ENCODE peak calls at places on chromosomes 1 and 21, in ten cellular contexts. One of them, this sample, is unnamed.

GRCh38 chr1:64743954-64744491 is 852 bp upstream of the RAVER2 start:
- DNase-seq in neuronal stem cell: no peak
- DNase-seq in sigmoid colon: no peak
- DNase-seq in AG08396: no peak
- DNase-seq in lower lobe of right lung: no peak
- DNase-seq in B cell: no peak
- DNase-seq in T-helper 9 cell: no peak
- DNase-seq in midbrain: no peak
- DNase-seq in cardiac muscle cell: no peak
- DNase-seq in head of caudate nucleus: no peak
- DNase-seq in this sample: no peak

GRCh38 chr1:15249032-15249601 is 2.1 kb downstream of the FHAD1 start:
- DNase-seq in neuronal stem cell: no peak
- DNase-seq in sigmoid colon: no peak
- DNase-seq in AG08396: no peak
- DNase-seq in lower lobe of right lung: no peak
- DNase-seq in B cell: no peak
- DNase-seq in T-helper 9 cell: peak
- DNase-seq in midbrain: no peak
- DNase-seq in cardiac muscle cell: no peak
- DNase-seq in head of caudate nucleus: no peak
- DNase-seq in this sample: no peak

GRCh38 chr1:198265073-198265661 is 108.4 kb downstream of the NEK7 start:
- DNase-seq in neuronal stem cell: no peak
- DNase-seq in sigmoid colon: no peak
- DNase-seq in AG08396: no peak
- DNase-seq in lower lobe of right lung: no peak
- DNase-seq in B cell: no peak
- DNase-seq in T-helper 9 cell: no peak
- DNase-seq in midbrain: no peak
- DNase-seq in cardiac muscle cell: peak
- DNase-seq in head of caudate nucleus: no peak
- DNase-seq in this sample: no peak

GRCh38 chr1:216531308-216532239 is 108.3 kb upstream of the USH2A start:
- DNase-seq in neuronal stem cell: no peak
- DNase-seq in sigmoid colon: no peak
- DNase-seq in AG08396: peak
- DNase-seq in lower lobe of right lung: no peak
- DNase-seq in B cell: no peak
- DNase-seq in T-helper 9 cell: no peak
- DNase-seq in midbrain: no peak
- DNase-seq in cardiac muscle cell: no peak
- DNase-seq in head of caudate nucleus: no peak
- DNase-seq in this sample: no peak

GRCh38 chr1:19668893-19669292 is 4.2 kb downstream of the HTR6 start:
- DNase-seq in neuronal stem cell: no peak
- DNase-seq in sigmoid colon: no peak
- DNase-seq in AG08396: no peak
- DNase-seq in lower lobe of right lung: no peak
- DNase-seq in B cell: no peak
- DNase-seq in T-helper 9 cell: no peak
- DNase-seq in midbrain: no peak
- DNase-seq in cardiac muscle cell: no peak
- DNase-seq in head of caudate nucleus: no peak
- DNase-seq in this sample: no peak

GRCh38 chr1:14181191-14181793 is 417.2 kb upstream of the KAZN start:
- DNase-seq in neuronal stem cell: peak
- DNase-seq in sigmoid colon: no peak
- DNase-seq in AG08396: no peak
- DNase-seq in lower lobe of right lung: no peak
- DNase-seq in B cell: no peak
- DNase-seq in T-helper 9 cell: no peak
- DNase-seq in midbrain: peak
- DNase-seq in cardiac muscle cell: no peak
- DNase-seq in head of caudate nucleus: no peak
- DNase-seq in this sample: no peak

GRCh38 chr1:115658646-115659045 is 16.9 kb downstream of the VANGL1 start:
- DNase-seq in neuronal stem cell: no peak
- DNase-seq in sigmoid colon: no peak
- DNase-seq in AG08396: no peak
- DNase-seq in lower lobe of right lung: no peak
- DNase-seq in B cell: no peak
- DNase-seq in T-helper 9 cell: no peak
- DNase-seq in midbrain: no peak
- DNase-seq in cardiac muscle cell: no peak
- DNase-seq in head of caudate nucleus: no peak
- DNase-seq in this sample: no peak

GRCh38 chr1:238088891-238089290 is 198.2 kb upstream of the ZP4 start:
- DNase-seq in neuronal stem cell: no peak
- DNase-seq in sigmoid colon: no peak
- DNase-seq in AG08396: no peak
- DNase-seq in lower lobe of right lung: no peak
- DNase-seq in B cell: no peak
- DNase-seq in T-helper 9 cell: no peak
- DNase-seq in midbrain: no peak
- DNase-seq in cardiac muscle cell: no peak
- DNase-seq in head of caudate nucleus: no peak
- DNase-seq in this sample: no peak

GRCh38 chr1:209051598-209051997 is 531.9 kb upstream of the CAMK1G start:
- DNase-seq in neuronal stem cell: no peak
- DNase-seq in sigmoid colon: no peak
- DNase-seq in AG08396: no peak
- DNase-seq in lower lobe of right lung: no peak
- DNase-seq in B cell: no peak
- DNase-seq in T-helper 9 cell: no peak
- DNase-seq in midbrain: no peak
- DNase-seq in cardiac muscle cell: no peak
- DNase-seq in head of caudate nucleus: no peak
- DNase-seq in this sample: no peak

GRCh38 chr21:34073749-34074282 is 438 bp downstream of the MRPS6 start:
- DNase-seq in neuronal stem cell: no peak
- DNase-seq in sigmoid colon: peak
- DNase-seq in AG08396: peak
- DNase-seq in lower lobe of right lung: peak
- DNase-seq in B cell: peak
- DNase-seq in T-helper 9 cell: peak
- DNase-seq in midbrain: peak
- DNase-seq in cardiac muscle cell: peak
- DNase-seq in head of caudate nucleus: peak
- DNase-seq in this sample: peak

GRCh38 chr1:19804786-19805390 is 5.2 kb upstream of the TMCO4 start:
- DNase-seq in neuronal stem cell: no peak
- DNase-seq in sigmoid colon: no peak
- DNase-seq in AG08396: no peak
- DNase-seq in lower lobe of right lung: no peak
- DNase-seq in B cell: no peak
- DNase-seq in T-helper 9 cell: no peak
- DNase-seq in midbrain: no peak
- DNase-seq in cardiac muscle cell: no peak
- DNase-seq in head of caudate nucleus: no peak
- DNase-seq in this sample: no peak

GRCh38 chr1:241717975-241718374 is 65.9 kb downstream of the WDR64 start:
- DNase-seq in neuronal stem cell: no peak
- DNase-seq in sigmoid colon: no peak
- DNase-seq in AG08396: no peak
- DNase-seq in lower lobe of right lung: no peak
- DNase-seq in B cell: no peak
- DNase-seq in T-helper 9 cell: no peak
- DNase-seq in midbrain: no peak
- DNase-seq in cardiac muscle cell: no peak
- DNase-seq in head of caudate nucleus: no peak
- DNase-seq in this sample: no peak

GRCh38 chr1:112298558-112298957 is 97.5 kb upstream of the CTTNBP2NL start:
- DNase-seq in neuronal stem cell: peak
- DNase-seq in sigmoid colon: no peak
- DNase-seq in AG08396: peak
- DNase-seq in lower lobe of right lung: peak
- DNase-seq in B cell: no peak
- DNase-seq in T-helper 9 cell: no peak
- DNase-seq in midbrain: peak
- DNase-seq in cardiac muscle cell: peak
- DNase-seq in head of caudate nucleus: peak
- DNase-seq in this sample: peak

GRCh38 chr1:97608272-97608671 is 312.6 kb downstream of the DPYD start:
- DNase-seq in neuronal stem cell: no peak
- DNase-seq in sigmoid colon: no peak
- DNase-seq in AG08396: no peak
- DNase-seq in lower lobe of right lung: no peak
- DNase-seq in B cell: no peak
- DNase-seq in T-helper 9 cell: no peak
- DNase-seq in midbrain: no peak
- DNase-seq in cardiac muscle cell: no peak
- DNase-seq in head of caudate nucleus: no peak
- DNase-seq in this sample: no peak

GRCh38 chr1:41482906-41483895 is 1.3 kb downstream of the EDN2 start:
- DNase-seq in neuronal stem cell: no peak
- DNase-seq in sigmoid colon: no peak
- DNase-seq in AG08396: no peak
- DNase-seq in lower lobe of right lung: peak
- DNase-seq in B cell: no peak
- DNase-seq in T-helper 9 cell: no peak
- DNase-seq in midbrain: no peak
- DNase-seq in cardiac muscle cell: peak
- DNase-seq in head of caudate nucleus: no peak
- DNase-seq in this sample: no peak

GRCh38 chr1:172906778-172907592 is 143.8 kb downstream of the TNFSF18 start:
- DNase-seq in neuronal stem cell: no peak
- DNase-seq in sigmoid colon: no peak
- DNase-seq in AG08396: no peak
- DNase-seq in lower lobe of right lung: no peak
- DNase-seq in B cell: no peak
- DNase-seq in T-helper 9 cell: no peak
- DNase-seq in midbrain: no peak
- DNase-seq in cardiac muscle cell: no peak
- DNase-seq in head of caudate nucleus: no peak
- DNase-seq in this sample: no peak

GRCh38 chr1:197126698-197127097 is 19.8 kb downstream of the ASPM start:
- DNase-seq in neuronal stem cell: no peak
- DNase-seq in sigmoid colon: no peak
- DNase-seq in AG08396: no peak
- DNase-seq in lower lobe of right lung: no peak
- DNase-seq in B cell: no peak
- DNase-seq in T-helper 9 cell: no peak
- DNase-seq in midbrain: no peak
- DNase-seq in cardiac muscle cell: no peak
- DNase-seq in head of caudate nucleus: no peak
- DNase-seq in this sample: no peak

GRCh38 chr21:36104306-36105300 is 30.3 kb upstream of the CBR3 start:
- DNase-seq in neuronal stem cell: peak
- DNase-seq in sigmoid colon: no peak
- DNase-seq in AG08396: no peak
- DNase-seq in lower lobe of right lung: peak
- DNase-seq in B cell: peak
- DNase-seq in T-helper 9 cell: peak
- DNase-seq in midbrain: peak
- DNase-seq in cardiac muscle cell: peak
- DNase-seq in head of caudate nucleus: peak
- DNase-seq in this sample: peak

GRCh38 chr1:209601809-209602657 is 18.5 kb downstream of the CAMK1G start:
- DNase-seq in neuronal stem cell: no peak
- DNase-seq in sigmoid colon: no peak
- DNase-seq in AG08396: peak
- DNase-seq in lower lobe of right lung: no peak
- DNase-seq in B cell: no peak
- DNase-seq in T-helper 9 cell: no peak
- DNase-seq in midbrain: peak
- DNase-seq in cardiac muscle cell: peak
- DNase-seq in head of caudate nucleus: peak
- DNase-seq in this sample: peak

This sample was measured in HEK293T.